ENCODE peak calls at places on chromosomes 13 and 19, in ten cellular contexts. One of them, this sample, is unnamed.

GRCh38 chr19:50658438-50659317 is 9.4 kb downstream of the C19orf81 start:
- DNase-seq in anterior cingulate cortex: peak; percentile 82
- DNase-seq in suprapubic skin: no peak
- DNase-seq in HCEC 1CT: no peak
- DNase-seq in dermis microvascular lymphatic vessel endothelial cell: peak; percentile 87
- DNase-seq in AG10803: peak; percentile 49
- DNase-seq in NCI-H187 treated with DMSO at 0.1 percent for 48 hours: no peak
- DNase-seq in OCI-LY7: peak; percentile 91
- DNase-seq in GM13976: peak; percentile 74
- DNase-seq in NAMALWA: no peak
- DNase-seq in this sample: peak; percentile 92

GRCh38 chr19:48698046-48698445 is 2.3 kb downstream of the FUT2 start:
- DNase-seq in NAMALWA: no peak
- DNase-seq in HCEC 1CT: peak; percentile 77
- DNase-seq in dermis microvascular lymphatic vessel endothelial cell: no peak
- DNase-seq in anterior cingulate cortex: no peak
- DNase-seq in AG10803: peak; percentile 73
- DNase-seq in OCI-LY7: no peak
- DNase-seq in suprapubic skin: no peak
- DNase-seq in NCI-H187 treated with DMSO at 0.1 percent for 48 hours: no peak
- DNase-seq in GM13976: no peak
- DNase-seq in this sample: peak; percentile 54

GRCh38 chr13:99314640-99315176 is 7.5 kb upstream of the GPR183 start:
- DNase-seq in suprapubic skin: no peak
- DNase-seq in GM13976: no peak
- DNase-seq in HCEC 1CT: peak; percentile 80
- DNase-seq in dermis microvascular lymphatic vessel endothelial cell: peak; percentile 99
- DNase-seq in NAMALWA: no peak
- DNase-seq in OCI-LY7: no peak
- DNase-seq in anterior cingulate cortex: no peak
- DNase-seq in AG10803: no peak
- DNase-seq in NCI-H187 treated with DMSO at 0.1 percent for 48 hours: no peak
- DNase-seq in this sample: peak; percentile 96

GRCh38 chr13:98476106-98476505 is 100.8 kb downstream of the STK24 start:
- DNase-seq in AG10803: no peak
- DNase-seq in dermis microvascular lymphatic vessel endothelial cell: peak; percentile 39
- DNase-seq in GM13976: peak; percentile 73
- DNase-seq in anterior cingulate cortex: no peak
- DNase-seq in suprapubic skin: no peak
- DNase-seq in NAMALWA: no peak
- DNase-seq in HCEC 1CT: no peak
- DNase-seq in OCI-LY7: no peak
- DNase-seq in NCI-H187 treated with DMSO at 0.1 percent for 48 hours: no peak
- DNase-seq in this sample: peak; percentile 34

GRCh38 chr19:4052993-4053422 is 13.7 kb downstream of the ZBTB7A start:
- DNase-seq in HCEC 1CT: no peak
- DNase-seq in anterior cingulate cortex: no peak
- DNase-seq in dermis microvascular lymphatic vessel endothelial cell: no peak
- DNase-seq in suprapubic skin: peak; percentile 79
- DNase-seq in OCI-LY7: no peak
- DNase-seq in NAMALWA: no peak
- DNase-seq in AG10803: no peak
- DNase-seq in GM13976: no peak
- DNase-seq in NCI-H187 treated with DMSO at 0.1 percent for 48 hours: no peak
- DNase-seq in this sample: no peak

GRCh38 chr13:43686557-43686956 is 100.2 kb downstream of the ENOX1 start:
- DNase-seq in suprapubic skin: no peak
- DNase-seq in HCEC 1CT: peak; percentile 87
- DNase-seq in AG10803: peak; percentile 83
- DNase-seq in dermis microvascular lymphatic vessel endothelial cell: peak; percentile 61
- DNase-seq in NAMALWA: no peak
- DNase-seq in anterior cingulate cortex: no peak
- DNase-seq in OCI-LY7: no peak
- DNase-seq in NCI-H187 treated with DMSO at 0.1 percent for 48 hours: no peak
- DNase-seq in GM13976: no peak
- DNase-seq in this sample: peak; percentile 3

GRCh38 chr13:72637561-72637960 is 89.9 kb downstream of the MZT1 start:
- DNase-seq in OCI-LY7: no peak
- DNase-seq in NAMALWA: no peak
- DNase-seq in anterior cingulate cortex: no peak
- DNase-seq in AG10803: no peak
- DNase-seq in dermis microvascular lymphatic vessel endothelial cell: no peak
- DNase-seq in GM13976: no peak
- DNase-seq in NCI-H187 treated with DMSO at 0.1 percent for 48 hours: no peak
- DNase-seq in suprapubic skin: no peak
- DNase-seq in HCEC 1CT: no peak
- DNase-seq in this sample: no peak

GRCh38 chr13:43268632-43269031 is 245.2 kb downstream of the DNAJC15 start:
- DNase-seq in suprapubic skin: no peak
- DNase-seq in AG10803: peak; percentile 49
- DNase-seq in anterior cingulate cortex: no peak
- DNase-seq in NCI-H187 treated with DMSO at 0.1 percent for 48 hours: peak; percentile 52
- DNase-seq in dermis microvascular lymphatic vessel endothelial cell: no peak
- DNase-seq in GM13976: no peak
- DNase-seq in HCEC 1CT: peak; percentile 23
- DNase-seq in OCI-LY7: no peak
- DNase-seq in NAMALWA: no peak
- DNase-seq in this sample: no peak

GRCh38 chr13:97855570-97855970 is 97.9 kb upstream of the IPO5 start:
- DNase-seq in suprapubic skin: no peak
- DNase-seq in NAMALWA: peak; percentile 77
- DNase-seq in anterior cingulate cortex: no peak
- DNase-seq in NCI-H187 treated with DMSO at 0.1 percent for 48 hours: peak; percentile 61
- DNase-seq in dermis microvascular lymphatic vessel endothelial cell: peak; percentile 70
- DNase-seq in GM13976: peak; percentile 47
- DNase-seq in OCI-LY7: peak; percentile 61
- DNase-seq in HCEC 1CT: peak; percentile 79
- DNase-seq in AG10803: peak; percentile 91
- DNase-seq in this sample: peak; percentile 79

GRCh38 chr13:94494021-94494420 is 14.5 kb upstream of the DCT start:
- DNase-seq in GM13976: no peak
- DNase-seq in anterior cingulate cortex: no peak
- DNase-seq in suprapubic skin: no peak
- DNase-seq in NCI-H187 treated with DMSO at 0.1 percent for 48 hours: no peak
- DNase-seq in dermis microvascular lymphatic vessel endothelial cell: no peak
- DNase-seq in NAMALWA: peak; percentile 26
- DNase-seq in AG10803: no peak
- DNase-seq in OCI-LY7: no peak
- DNase-seq in HCEC 1CT: no peak
- DNase-seq in this sample: no peak

GRCh38 chr13:79989251-79989661 is 351.7 kb downstream of the SPRY2 start:
- DNase-seq in HCEC 1CT: peak; percentile 50
- DNase-seq in OCI-LY7: no peak
- DNase-seq in NAMALWA: no peak
- DNase-seq in dermis microvascular lymphatic vessel endothelial cell: no peak
- DNase-seq in anterior cingulate cortex: no peak
- DNase-seq in GM13976: no peak
- DNase-seq in AG10803: peak; percentile 40
- DNase-seq in suprapubic skin: no peak
- DNase-seq in NCI-H187 treated with DMSO at 0.1 percent for 48 hours: no peak
- DNase-seq in this sample: no peak

GRCh38 chr13:110557610-110558305 is 3.8 kb downstream of the RAB20 start:
- DNase-seq in GM13976: no peak
- DNase-seq in anterior cingulate cortex: no peak
- DNase-seq in OCI-LY7: no peak
- DNase-seq in suprapubic skin: no peak
- DNase-seq in HCEC 1CT: no peak
- DNase-seq in dermis microvascular lymphatic vessel endothelial cell: no peak
- DNase-seq in NAMALWA: no peak
- DNase-seq in AG10803: no peak
- DNase-seq in NCI-H187 treated with DMSO at 0.1 percent for 48 hours: no peak
- DNase-seq in this sample: no peak

GRCh38 chr19:610801-611505 is 21.3 kb downstream of the HCN2 start:
- DNase-seq in OCI-LY7: peak; percentile 80
- DNase-seq in suprapubic skin: no peak
- DNase-seq in dermis microvascular lymphatic vessel endothelial cell: peak; percentile 13
- DNase-seq in NCI-H187 treated with DMSO at 0.1 percent for 48 hours: no peak
- DNase-seq in GM13976: peak; percentile 83
- DNase-seq in NAMALWA: no peak
- DNase-seq in anterior cingulate cortex: no peak
- DNase-seq in HCEC 1CT: peak; percentile 33
- DNase-seq in AG10803: peak; percentile 74
- DNase-seq in this sample: peak; percentile 21

GRCh38 chr19:48812094-48812929 is 1.5 kb upstream of the BCAT2 start:
- DNase-seq in NCI-H187 treated with DMSO at 0.1 percent for 48 hours: no peak
- DNase-seq in dermis microvascular lymphatic vessel endothelial cell: peak; percentile 82
- DNase-seq in anterior cingulate cortex: peak; percentile 65
- DNase-seq in GM13976: peak; percentile 97
- DNase-seq in NAMALWA: peak; percentile 87
- DNase-seq in AG10803: peak; percentile 67
- DNase-seq in HCEC 1CT: peak; percentile 12
- DNase-seq in OCI-LY7: peak; percentile 91
- DNase-seq in suprapubic skin: peak; percentile 95
- DNase-seq in this sample: peak; percentile 88